ENCODE peak calls at places on chromosome 12, in nine cellular contexts. M, W, A, J, K, Z, P, G and F are unnamed samples.
A peak's percentile ranks its signal among the peaks of the same experiment; 100 is the strongest.

GRCh38 chr12:125549836-125550235 is 484.6 kb downstream of the AACS start:
- DNase-seq in J (no peak), A (no peak), K (no peak), Z (no peak), M (no peak), W (no peak), G (no peak), P (no peak), F (no peak)

GRCh38 chr12:75443709-75444108 is 36.8 kb upstream of the GLIPR1 start:
- DNase-seq in J (no peak), K (no peak), A (no peak), G (no peak), W (no peak), P (no peak), M (no peak), Z (no peak), F (no peak)

GRCh38 chr12:80763874-80764273 is 47.2 kb downstream of the MYF5 start:
- DNase-seq in A (peak; percentile 15), P (no peak), J (no peak), Z (no peak), G (no peak), K (no peak), W (no peak), M (no peak), F (no peak)

GRCh38 chr12:62435337-62436163 is 31.1 kb upstream of the MON2 start:
- DNase-seq in G (peak; percentile 54), Z (peak; percentile 33), W (no peak), P (peak; percentile 14), K (peak; percentile 41), M (peak; percentile 65), A (peak; percentile 44), J (peak; percentile 71), F (peak; percentile 85)

GRCh38 chr12:56029666-56030293 is 8.9 kb downstream of the IKZF4 start:
- DNase-seq in P (no peak), Z (peak; percentile 41), J (no peak), G (peak; percentile 40), W (no peak), A (peak; percentile 45), M (no peak), K (no peak), F (no peak)

GRCh38 chr12:26633591-26634210 is 199.3 kb downstream of the ITPR2 start:
- DNase-seq in G (no peak), A (no peak), K (no peak), J (no peak), Z (no peak), M (no peak), W (no peak), P (peak; percentile 69), F (no peak)

GRCh38 chr12:13210543-13211190 is 14.1 kb downstream of the EMP1 start:
- DNase-seq in K (no peak), G (no peak), P (no peak), M (no peak), A (no peak), Z (no peak), J (no peak), W (no peak), F (no peak)

GRCh38 chr12:105267711-105268110 is 31.7 kb upstream of the APPL2 start:
- DNase-seq in M (no peak), A (no peak), P (no peak), G (no peak), W (no peak), K (no peak), Z (no peak), J (no peak), F (no peak)

GRCh38 chr12:57111046-57111698 is at the start of gene STAT6:
- DNase-seq in A (peak; percentile 48), G (peak; percentile 81), Z (peak; percentile 74), J (peak; percentile 79), M (peak; percentile 90), K (peak; percentile 80), W (peak; percentile 90), P (peak; percentile 74), F (peak; percentile 95)